ENCODE peak calls at places on chromosome 1, in ten cellular contexts. One of them, this sample, is unnamed. For H3K4me1 and H3K27me3, the result is how much of the 10 kb centered on the place peaks cover.

GRCh38 chr1:99849413-99849743 is 783 bp upstream of the AGL start:
- DNase-seq in psoas muscle: no peak
- DNase-seq in neural progenitor cell: no peak
- DNase-seq in left ventricle myocardium inferior: no peak
- DNase-seq in sigmoid colon: no peak
- DNase-seq in mammary epithelial cell: no peak
- DNase-seq in heart right ventricle: no peak
- DNase-seq in stomach: no peak
- DNase-seq in IMR-90: no peak
- DNase-seq in trophoblast cell: no peak
- DNase-seq in this sample: no peak

GRCh38 chr1:70168283-70168682 is 37.1 kb downstream of the LRRC40 start:
- DNase-seq in neural progenitor cell: no peak
- DNase-seq in stomach: no peak
- DNase-seq in psoas muscle: no peak
- DNase-seq in IMR-90: no peak
- DNase-seq in left ventricle myocardium inferior: no peak
- DNase-seq in mammary epithelial cell: no peak
- DNase-seq in trophoblast cell: no peak
- DNase-seq in sigmoid colon: no peak
- DNase-seq in heart right ventricle: no peak
- DNase-seq in this sample: no peak

GRCh38 chr1:17239420-17239819 is 9.5 kb upstream of the PADI3 start:
- DNase-seq in stomach: no peak
- DNase-seq in heart right ventricle: no peak
- DNase-seq in IMR-90: peak
- DNase-seq in mammary epithelial cell: peak
- DNase-seq in trophoblast cell: peak
- DNase-seq in sigmoid colon: no peak
- DNase-seq in psoas muscle: no peak
- DNase-seq in left ventricle myocardium inferior: no peak
- DNase-seq in neural progenitor cell: peak
- DNase-seq in this sample: peak

GRCh38 chr1:62367005-62367547 is 47.8 kb upstream of the KANK4 start:
- DNase-seq in sigmoid colon: no peak
- DNase-seq in mammary epithelial cell: no peak
- DNase-seq in psoas muscle: no peak
- DNase-seq in heart right ventricle: no peak
- DNase-seq in stomach: no peak
- DNase-seq in left ventricle myocardium inferior: no peak
- DNase-seq in neural progenitor cell: no peak
- DNase-seq in trophoblast cell: no peak
- DNase-seq in IMR-90: no peak
- DNase-seq in this sample: no peak

GRCh38 chr1:214386747-214387146 is 105.8 kb downstream of the SMYD2 start:
- DNase-seq in psoas muscle: peak
- DNase-seq in trophoblast cell: no peak
- DNase-seq in sigmoid colon: no peak
- DNase-seq in IMR-90: peak
- DNase-seq in stomach: no peak
- DNase-seq in neural progenitor cell: no peak
- DNase-seq in left ventricle myocardium inferior: no peak
- DNase-seq in heart right ventricle: no peak
- DNase-seq in mammary epithelial cell: peak
- DNase-seq in this sample: peak

GRCh38 chr1:12469493-12469892 is 148.5 kb downstream of the DHRS3 start:
- DNase-seq in stomach: no peak
- DNase-seq in sigmoid colon: no peak
- DNase-seq in trophoblast cell: no peak
- DNase-seq in psoas muscle: no peak
- DNase-seq in left ventricle myocardium inferior: no peak
- DNase-seq in mammary epithelial cell: no peak
- DNase-seq in heart right ventricle: no peak
- DNase-seq in neural progenitor cell: no peak
- DNase-seq in IMR-90: no peak
- DNase-seq in this sample: no peak

GRCh38 chr1:214997685-214998084 is 84.9 kb upstream of the KCNK2 start:
- DNase-seq in stomach: no peak
- DNase-seq in trophoblast cell: no peak
- DNase-seq in neural progenitor cell: no peak
- DNase-seq in left ventricle myocardium inferior: no peak
- DNase-seq in psoas muscle: no peak
- DNase-seq in mammary epithelial cell: no peak
- DNase-seq in heart right ventricle: no peak
- DNase-seq in IMR-90: no peak
- DNase-seq in sigmoid colon: no peak
- DNase-seq in this sample: no peak

GRCh38 chr1:191714810-191715209 is 443.5 kb upstream of the RGS18 start:
- DNase-seq in heart right ventricle: no peak
- DNase-seq in psoas muscle: no peak
- DNase-seq in sigmoid colon: no peak
- DNase-seq in neural progenitor cell: no peak
- DNase-seq in stomach: no peak
- DNase-seq in IMR-90: no peak
- DNase-seq in mammary epithelial cell: no peak
- DNase-seq in left ventricle myocardium inferior: no peak
- DNase-seq in trophoblast cell: no peak
- DNase-seq in this sample: no peak

GRCh38 chr1:225880210-225880584 is 2.0 kb downstream of the TMEM63A start:
- DNase-seq in heart right ventricle: no peak
- DNase-seq in stomach: no peak
- DNase-seq in left ventricle myocardium inferior: peak
- DNase-seq in IMR-90: no peak
- DNase-seq in sigmoid colon: no peak
- DNase-seq in trophoblast cell: no peak
- DNase-seq in mammary epithelial cell: no peak
- DNase-seq in psoas muscle: no peak
- DNase-seq in neural progenitor cell: no peak
- DNase-seq in this sample: no peak

GRCh38 chr1:225878282-225878681 is 3.9 kb downstream of the TMEM63A start:
- DNase-seq in heart right ventricle: no peak
- DNase-seq in trophoblast cell: no peak
- DNase-seq in psoas muscle: no peak
- DNase-seq in left ventricle myocardium inferior: no peak
- DNase-seq in neural progenitor cell: no peak
- DNase-seq in IMR-90: no peak
- DNase-seq in mammary epithelial cell: no peak
- DNase-seq in sigmoid colon: no peak
- DNase-seq in stomach: no peak
- DNase-seq in this sample: no peak

GRCh38 chr1:225881081-225882007 is 836 bp downstream of the TMEM63A start:
- DNase-seq in heart right ventricle: peak
- DNase-seq in stomach: peak
- DNase-seq in left ventricle myocardium inferior: peak
- DNase-seq in IMR-90: peak
- DNase-seq in neural progenitor cell: peak
- DNase-seq in mammary epithelial cell: peak
- DNase-seq in psoas muscle: peak
- DNase-seq in trophoblast cell: no peak
- DNase-seq in sigmoid colon: peak
- DNase-seq in this sample: peak

GRCh38 chr1:225880636-225881035 is 1.5 kb downstream of the TMEM63A start:
- DNase-seq in mammary epithelial cell: no peak
- DNase-seq in IMR-90: no peak
- DNase-seq in heart right ventricle: no peak
- DNase-seq in left ventricle myocardium inferior: no peak
- DNase-seq in psoas muscle: no peak
- DNase-seq in trophoblast cell: no peak
- DNase-seq in stomach: no peak
- DNase-seq in sigmoid colon: no peak
- DNase-seq in neural progenitor cell: no peak
- DNase-seq in this sample: no peak

DNA sequence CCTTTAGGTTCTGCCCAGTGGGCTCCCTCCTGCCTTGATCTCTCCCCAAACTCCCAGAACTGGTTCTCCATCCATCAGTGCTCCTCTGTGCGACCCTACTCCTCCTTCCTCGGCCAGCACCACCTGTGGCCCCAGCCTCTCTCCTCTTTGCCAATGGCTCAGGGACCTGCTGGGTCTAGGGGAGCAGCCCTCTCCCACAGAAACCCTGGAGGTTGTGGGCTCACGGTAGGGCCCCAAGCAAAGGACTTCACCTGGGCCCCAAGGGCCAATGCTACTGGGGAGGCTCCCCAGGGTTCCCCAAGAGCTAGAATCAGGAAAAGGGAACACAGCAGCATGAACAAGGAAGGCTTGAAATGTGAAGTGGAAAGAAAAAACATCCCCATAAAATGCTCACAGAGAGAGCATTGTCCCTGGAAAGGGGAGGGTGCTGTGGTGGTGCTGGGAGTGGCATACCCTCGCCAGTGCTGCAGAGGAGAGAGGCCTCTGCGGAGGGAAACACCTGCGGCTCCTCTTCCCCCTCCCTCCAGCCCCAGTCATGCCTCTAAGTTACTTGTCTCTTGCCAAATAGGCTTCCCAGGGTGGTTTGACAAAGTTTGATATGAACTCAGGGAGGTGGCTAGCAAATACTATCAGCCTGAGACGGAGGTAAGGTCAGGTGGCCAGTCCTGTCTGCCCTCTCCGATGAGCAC is 2.5 kb downstream of the TMEM63A start:
- DNase-seq in trophoblast cell: no peak
- DNase-seq in IMR-90: no peak
- DNase-seq in stomach: no peak
- DNase-seq in mammary epithelial cell: peak
- DNase-seq in left ventricle myocardium inferior: no peak
- DNase-seq in psoas muscle: no peak
- DNase-seq in heart right ventricle: no peak
- DNase-seq in neural progenitor cell: no peak
- DNase-seq in sigmoid colon: no peak
- DNase-seq in this sample: no peak
- H3K4me3 ChIP-seq in trophoblast cell: no peak
- H3K4me3 ChIP-seq in IMR-90: no peak
- H3K4me3 ChIP-seq in stomach: peak
- H3K4me3 ChIP-seq in mammary epithelial cell: no peak
- H3K4me3 ChIP-seq in left ventricle myocardium inferior: peak
- H3K4me3 ChIP-seq in psoas muscle: no peak
- H3K4me3 ChIP-seq in heart right ventricle: no peak
- H3K4me3 ChIP-seq in neural progenitor cell: no peak
- H3K4me3 ChIP-seq in sigmoid colon: no peak
- H3K4me3 ChIP-seq in this sample: no peak

GRCh38 chr1:26701266-26701994 is 5.6 kb downstream of the ARID1A start:
- DNase-seq in psoas muscle: no peak
- DNase-seq in neural progenitor cell: peak
- DNase-seq in mammary epithelial cell: no peak
- DNase-seq in left ventricle myocardium inferior: no peak
- DNase-seq in heart right ventricle: no peak
- DNase-seq in IMR-90: peak
- DNase-seq in stomach: no peak
- DNase-seq in trophoblast cell: no peak
- DNase-seq in sigmoid colon: no peak
- DNase-seq in this sample: no peak
- H3K4me1 ChIP-seq in psoas muscle: half or more
- H3K4me1 ChIP-seq in neural progenitor cell: half or more
- H3K4me1 ChIP-seq in mammary epithelial cell: half or more
- H3K4me1 ChIP-seq in left ventricle myocardium inferior: half or more
- H3K4me1 ChIP-seq in heart right ventricle: half or more
- H3K4me1 ChIP-seq in IMR-90: under half
- H3K4me1 ChIP-seq in stomach: half or more
- H3K4me1 ChIP-seq in trophoblast cell: under half
- H3K4me1 ChIP-seq in sigmoid colon: half or more
- H3K4me1 ChIP-seq in this sample: half or more

GRCh38 chr1:203127672-203128611 is at the start of gene ADORA1:
- DNase-seq in stomach: peak
- DNase-seq in mammary epithelial cell: peak
- DNase-seq in neural progenitor cell: peak
- DNase-seq in trophoblast cell: peak
- DNase-seq in sigmoid colon: peak
- DNase-seq in left ventricle myocardium inferior: peak
- DNase-seq in heart right ventricle: peak
- DNase-seq in psoas muscle: peak
- DNase-seq in IMR-90: peak
- DNase-seq in this sample: peak
- H3K27me3 ChIP-seq in stomach: half or more
- H3K27me3 ChIP-seq in mammary epithelial cell: under half
- H3K27me3 ChIP-seq in neural progenitor cell: under half
- H3K27me3 ChIP-seq in trophoblast cell: under half
- H3K27me3 ChIP-seq in sigmoid colon: under half
- H3K27me3 ChIP-seq in left ventricle myocardium inferior: half or more
- H3K27me3 ChIP-seq in heart right ventricle: under half
- H3K27me3 ChIP-seq in psoas muscle: under half
- H3K27me3 ChIP-seq in IMR-90: under half
- H3K27me3 ChIP-seq in this sample: under half

DNA sequence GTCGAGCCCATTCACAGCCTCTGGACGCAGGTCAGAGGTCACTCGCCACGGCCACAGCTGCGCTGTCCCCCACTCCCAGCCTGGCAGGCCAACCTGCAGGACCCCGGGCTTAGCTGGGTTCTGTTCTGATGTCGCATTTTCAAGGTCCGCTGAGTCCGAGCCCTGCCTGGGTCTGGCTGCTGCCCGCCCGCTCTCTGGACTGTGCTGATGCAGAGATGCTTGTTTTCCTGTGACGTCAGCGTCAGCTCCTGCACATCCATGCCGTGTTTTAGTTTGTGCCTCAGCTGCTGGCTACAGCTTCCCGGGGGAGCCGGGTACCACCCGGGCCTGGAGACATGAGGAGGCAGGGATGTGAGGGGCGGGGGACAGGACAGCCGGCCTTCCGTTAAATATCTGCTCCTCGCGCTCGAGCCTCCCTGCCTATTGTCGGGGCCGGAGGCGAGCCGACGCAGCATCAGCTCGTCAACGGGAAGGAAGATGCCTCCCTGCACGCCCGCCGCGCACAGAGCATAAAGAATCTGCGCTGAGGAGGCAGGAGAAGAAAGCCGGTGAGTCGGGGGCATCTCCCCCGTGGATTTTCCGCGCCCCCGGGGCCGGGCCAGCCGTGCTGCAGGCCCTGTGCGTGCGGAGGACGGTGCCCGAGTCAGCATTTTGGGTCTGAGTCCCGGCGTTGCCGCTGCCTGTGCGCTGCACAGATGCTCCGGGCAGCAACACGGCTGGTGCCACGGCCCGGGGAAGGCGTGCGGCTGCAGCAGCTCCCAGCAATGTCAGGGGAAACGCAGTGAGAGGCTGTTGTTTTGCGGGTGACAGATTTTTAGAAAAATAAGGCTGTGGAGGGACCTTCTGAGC is 23.4 kb downstream of the PRKCZ start:
- DNase-seq in mammary epithelial cell: no peak
- DNase-seq in IMR-90: peak
- DNase-seq in psoas muscle: no peak
- DNase-seq in sigmoid colon: no peak
- DNase-seq in neural progenitor cell: peak
- DNase-seq in heart right ventricle: peak
- DNase-seq in left ventricle myocardium inferior: no peak
- DNase-seq in trophoblast cell: no peak
- DNase-seq in stomach: no peak
- DNase-seq in this sample: no peak
- H3K4me3 ChIP-seq in mammary epithelial cell: no peak
- H3K4me3 ChIP-seq in IMR-90: peak
- H3K4me3 ChIP-seq in psoas muscle: no peak
- H3K4me3 ChIP-seq in sigmoid colon: no peak
- H3K4me3 ChIP-seq in neural progenitor cell: no peak
- H3K4me3 ChIP-seq in heart right ventricle: peak
- H3K4me3 ChIP-seq in left ventricle myocardium inferior: peak
- H3K4me3 ChIP-seq in trophoblast cell: no peak
- H3K4me3 ChIP-seq in stomach: no peak
- H3K4me3 ChIP-seq in this sample: no peak

GRCh38 chr1:85314726-85315125 is 38.3 kb upstream of the BCL10 start:
- DNase-seq in left ventricle myocardium inferior: no peak
- DNase-seq in neural progenitor cell: no peak
- DNase-seq in trophoblast cell: no peak
- DNase-seq in mammary epithelial cell: no peak
- DNase-seq in psoas muscle: no peak
- DNase-seq in stomach: no peak
- DNase-seq in IMR-90: peak
- DNase-seq in sigmoid colon: no peak
- DNase-seq in heart right ventricle: no peak
- DNase-seq in this sample: no peak
- H3K4me1 ChIP-seq in left ventricle myocardium inferior: under half
- H3K4me1 ChIP-seq in neural progenitor cell: under half
- H3K4me1 ChIP-seq in trophoblast cell: under half
- H3K4me1 ChIP-seq in mammary epithelial cell: under half
- H3K4me1 ChIP-seq in psoas muscle: under half
- H3K4me1 ChIP-seq in stomach: under half
- H3K4me1 ChIP-seq in IMR-90: under half
- H3K4me1 ChIP-seq in sigmoid colon: under half
- H3K4me1 ChIP-seq in heart right ventricle: under half
- H3K4me1 ChIP-seq in this sample: under half